ENCODE peak calls at places on chromosomes 3 and 15, in nine cellular contexts. One of them, this sample, is unnamed.
A peak's percentile ranks its signal among the peaks of the same experiment; 100 is the strongest.

GRCh38 chr15:90535254-90535653 is 5.5 kb downstream of the CRTC3 start:
- DNase-seq in GM23338: no peak
- DNase-seq in SK-N-SH: no peak
- DNase-seq in A549: no peak
- DNase-seq in HepG2: no peak
- DNase-seq in HCT116: no peak
- DNase-seq in GM12878: no peak
- DNase-seq in K562: peak; percentile 20
- DNase-seq in HL-60: no peak
- DNase-seq in this sample: no peak

GRCh38 chr3:105786241-105786640 is 82.6 kb downstream of the CBLB start:
- DNase-seq in GM23338: no peak
- DNase-seq in SK-N-SH: no peak
- DNase-seq in A549: no peak
- DNase-seq in HepG2: no peak
- DNase-seq in HCT116: no peak
- DNase-seq in GM12878: no peak
- DNase-seq in K562: no peak
- DNase-seq in HL-60: no peak
- DNase-seq in this sample: no peak

GRCh38 chr15:34964277-34964676 is 5.3 kb downstream of the AQR start:
- DNase-seq in GM23338: no peak
- DNase-seq in SK-N-SH: no peak
- DNase-seq in A549: no peak
- DNase-seq in HepG2: no peak
- DNase-seq in HCT116: no peak
- DNase-seq in GM12878: no peak
- DNase-seq in K562: no peak
- DNase-seq in HL-60: no peak
- DNase-seq in this sample: no peak

GRCh38 chr15:81301815-81302399 is 22.0 kb downstream of the STARD5 start:
- DNase-seq in GM23338: no peak
- DNase-seq in SK-N-SH: no peak
- DNase-seq in A549: no peak
- DNase-seq in HepG2: no peak
- DNase-seq in HCT116: no peak
- DNase-seq in GM12878: peak; percentile 80
- DNase-seq in K562: no peak
- DNase-seq in HL-60: peak; percentile 11
- DNase-seq in this sample: no peak

GRCh38 chr3:36381311-36381956 is 1.1 kb downstream of the STAC start:
- DNase-seq in GM23338: peak; percentile 78
- DNase-seq in SK-N-SH: peak; percentile 41
- DNase-seq in A549: no peak
- DNase-seq in HepG2: no peak
- DNase-seq in HCT116: no peak
- DNase-seq in GM12878: no peak
- DNase-seq in K562: no peak
- DNase-seq in HL-60: no peak
- DNase-seq in this sample: no peak

GRCh38 chr3:142863010-142863787 is 25.7 kb downstream of the PCOLCE2 start:
- DNase-seq in GM23338: peak; percentile 77
- DNase-seq in SK-N-SH: no peak
- DNase-seq in A549: no peak
- DNase-seq in HepG2: no peak
- DNase-seq in HCT116: no peak
- DNase-seq in GM12878: no peak
- DNase-seq in K562: no peak
- DNase-seq in HL-60: peak; percentile 33
- DNase-seq in this sample: no peak

GRCh38 chr15:53762916-53763315 is 3.5 kb upstream of the WDR72 start:
- DNase-seq in GM23338: no peak
- DNase-seq in SK-N-SH: no peak
- DNase-seq in A549: no peak
- DNase-seq in HepG2: no peak
- DNase-seq in HCT116: no peak
- DNase-seq in GM12878: no peak
- DNase-seq in K562: no peak
- DNase-seq in HL-60: no peak
- DNase-seq in this sample: no peak

GRCh38 chr15:55108858-55109518 is 87.8 kb downstream of the RSL24D1 start:
- DNase-seq in GM23338: peak; percentile 77
- DNase-seq in SK-N-SH: peak; percentile 58
- DNase-seq in A549: peak; percentile 72
- DNase-seq in HepG2: peak; percentile 40
- DNase-seq in HCT116: peak; percentile 36
- DNase-seq in GM12878: peak; percentile 9
- DNase-seq in K562: peak; percentile 69
- DNase-seq in HL-60: peak; percentile 69
- DNase-seq in this sample: peak; percentile 12

GRCh38 chr15:67130673-67131601 is 65.5 kb downstream of the SMAD3 start:
- DNase-seq in GM23338: no peak
- DNase-seq in SK-N-SH: no peak
- DNase-seq in A549: no peak
- DNase-seq in HepG2: no peak
- DNase-seq in HCT116: no peak
- DNase-seq in GM12878: no peak
- DNase-seq in K562: no peak
- DNase-seq in HL-60: no peak
- DNase-seq in this sample: no peak

GRCh38 chr15:77819841-77820728 is 187.4 kb upstream of the LINGO1 start:
- DNase-seq in GM23338: peak; percentile 76
- DNase-seq in SK-N-SH: peak; percentile 81
- DNase-seq in A549: peak; percentile 70
- DNase-seq in HepG2: peak; percentile 14
- DNase-seq in HCT116: peak; percentile 38
- DNase-seq in GM12878: no peak
- DNase-seq in K562: peak; percentile 84
- DNase-seq in HL-60: no peak
- DNase-seq in this sample: no peak

GRCh38 chr3:135040321-135041110 is 245.5 kb downstream of the EPHB1 start:
- DNase-seq in GM23338: no peak
- DNase-seq in SK-N-SH: no peak
- DNase-seq in A549: no peak
- DNase-seq in HepG2: no peak
- DNase-seq in HCT116: no peak
- DNase-seq in GM12878: no peak
- DNase-seq in K562: no peak
- DNase-seq in HL-60: no peak
- DNase-seq in this sample: no peak

GRCh38 chr3:44988073-44988472 is 12.0 kb downstream of the EXOSC7 start:
- DNase-seq in GM23338: peak; percentile 47
- DNase-seq in SK-N-SH: peak; percentile 34
- DNase-seq in A549: no peak
- DNase-seq in HepG2: no peak
- DNase-seq in HCT116: no peak
- DNase-seq in GM12878: no peak
- DNase-seq in K562: no peak
- DNase-seq in HL-60: peak; percentile 34
- DNase-seq in this sample: no peak

GRCh38 chr15:48096813-48097212 is 24.0 kb upstream of the SLC24A5 start:
- DNase-seq in GM23338: no peak
- DNase-seq in SK-N-SH: no peak
- DNase-seq in A549: no peak
- DNase-seq in HepG2: no peak
- DNase-seq in HCT116: no peak
- DNase-seq in GM12878: no peak
- DNase-seq in K562: no peak
- DNase-seq in HL-60: no peak
- DNase-seq in this sample: no peak

GRCh38 chr3:53495091-53495517 is 693 bp downstream of the CACNA1D start:
- DNase-seq in GM23338: peak; percentile 42
- DNase-seq in SK-N-SH: peak; percentile 73
- DNase-seq in A549: no peak
- DNase-seq in HepG2: no peak
- DNase-seq in HCT116: no peak
- DNase-seq in GM12878: no peak
- DNase-seq in K562: no peak
- DNase-seq in HL-60: no peak
- DNase-seq in this sample: no peak
- TF ChIP-seq REST in GM23338: no peak
- TF ChIP-seq REST in SK-N-SH: no peak
- TF ChIP-seq REST in A549: no peak
- TF ChIP-seq REST in HepG2: no peak
- TF ChIP-seq REST in HCT116: no peak
- TF ChIP-seq REST in GM12878: no peak
- TF ChIP-seq REST in K562: no peak
- TF ChIP-seq REST in HL-60: no peak
- TF ChIP-seq REST in this sample: no peak

GRCh38 chr3:32315441-32315840 is 76.2 kb upstream of the CMTM7 start:
- DNase-seq in GM23338: no peak
- DNase-seq in SK-N-SH: no peak
- DNase-seq in A549: no peak
- DNase-seq in HepG2: no peak
- DNase-seq in HCT116: no peak
- DNase-seq in GM12878: no peak
- DNase-seq in K562: no peak
- DNase-seq in HL-60: no peak
- DNase-seq in this sample: no peak

GRCh38 chr3:32316319-32316718 is 75.3 kb upstream of the CMTM7 start:
- DNase-seq in GM23338: no peak
- DNase-seq in SK-N-SH: no peak
- DNase-seq in A549: no peak
- DNase-seq in HepG2: peak; percentile 63
- DNase-seq in HCT116: no peak
- DNase-seq in GM12878: no peak
- DNase-seq in K562: no peak
- DNase-seq in HL-60: no peak
- DNase-seq in this sample: no peak

GRCh38 chr3:32310918-32311839 is 72.7 kb downstream of the CMTM8 start:
- DNase-seq in GM23338: no peak
- DNase-seq in SK-N-SH: no peak
- DNase-seq in A549: no peak
- DNase-seq in HepG2: peak; percentile 92
- DNase-seq in HCT116: no peak
- DNase-seq in GM12878: no peak
- DNase-seq in K562: no peak
- DNase-seq in HL-60: no peak
- DNase-seq in this sample: no peak

GRCh38 chr3:32313169-32313568 is 74.7 kb downstream of the CMTM8 start:
- DNase-seq in GM23338: no peak
- DNase-seq in SK-N-SH: no peak
- DNase-seq in A549: no peak
- DNase-seq in HepG2: no peak
- DNase-seq in HCT116: peak; percentile 32
- DNase-seq in GM12878: no peak
- DNase-seq in K562: no peak
- DNase-seq in HL-60: no peak
- DNase-seq in this sample: no peak

DNA sequence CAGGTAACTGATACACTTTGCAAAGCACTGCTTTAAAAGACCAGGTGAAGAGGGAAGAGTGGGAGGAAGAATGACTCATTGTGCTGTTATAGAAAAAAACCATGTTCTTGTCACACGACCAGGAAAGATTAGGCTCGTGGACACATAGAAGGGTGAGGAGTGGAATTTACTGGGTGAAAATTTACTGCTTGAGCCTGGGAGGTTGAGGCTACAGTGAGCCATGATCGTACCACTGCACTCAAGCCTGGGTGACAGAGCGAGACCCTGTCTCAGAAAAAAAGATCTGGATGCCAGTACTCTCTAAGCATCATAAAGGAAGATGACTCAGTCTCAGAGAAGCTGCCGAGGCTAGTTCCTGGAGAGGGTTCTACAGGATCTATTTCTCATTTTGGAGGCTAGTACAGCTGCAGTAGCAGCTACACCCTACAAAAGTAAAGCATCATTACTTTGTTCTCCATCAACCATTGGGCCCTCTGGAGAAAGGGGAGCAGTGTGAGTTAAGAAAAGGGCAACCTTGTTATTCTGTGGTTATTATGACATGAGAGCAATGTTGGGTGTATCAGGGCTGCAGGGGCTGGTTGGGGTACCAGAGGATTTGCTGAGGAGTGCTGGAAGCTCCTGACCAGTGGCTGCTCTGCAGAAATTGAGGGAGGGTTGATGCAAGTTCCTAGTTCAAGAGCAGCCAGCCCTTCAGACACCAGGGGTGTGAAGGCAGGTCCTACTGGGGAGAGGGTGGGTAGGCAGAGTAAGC is 75.4 kb downstream of the CMTM8 start:
- DNase-seq in GM23338: no peak
- DNase-seq in SK-N-SH: no peak
- DNase-seq in A549: no peak
- DNase-seq in HepG2: no peak
- DNase-seq in HCT116: peak; percentile 52
- DNase-seq in GM12878: no peak
- DNase-seq in K562: no peak
- DNase-seq in HL-60: no peak
- DNase-seq in this sample: peak; percentile 17
- TF ChIP-seq REST in GM23338: no peak
- TF ChIP-seq REST in SK-N-SH: no peak
- TF ChIP-seq REST in A549: no peak
- TF ChIP-seq REST in HepG2: no peak
- TF ChIP-seq REST in HCT116: no peak
- TF ChIP-seq REST in GM12878: no peak
- TF ChIP-seq REST in K562: no peak
- TF ChIP-seq REST in HL-60: no peak
- TF ChIP-seq REST in this sample: no peak

DNA sequence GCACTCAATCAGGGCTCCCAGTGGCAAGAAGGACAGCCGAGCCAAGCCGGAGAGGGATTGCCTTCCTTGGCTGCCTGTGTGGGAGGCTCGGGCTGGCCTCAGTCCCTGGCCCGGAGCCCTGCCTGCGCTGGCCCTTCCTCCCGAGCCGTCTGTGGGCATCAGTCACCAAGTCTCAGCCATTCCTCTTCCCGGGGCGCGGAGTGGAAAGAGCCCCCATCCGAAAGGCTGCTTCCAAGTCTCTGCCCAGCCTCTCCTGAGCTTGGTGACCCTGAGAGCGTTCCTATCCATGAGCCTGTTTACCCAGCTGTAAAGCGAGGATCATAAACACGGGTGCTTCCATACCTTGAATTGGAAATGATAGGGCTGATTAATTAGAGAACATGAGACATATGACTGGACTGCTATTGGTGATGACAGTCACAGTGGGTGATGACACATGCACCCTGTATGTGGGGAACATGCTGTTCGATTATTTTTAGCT is 59.1 kb upstream of the TLE3 start:
- DNase-seq in GM23338: no peak
- DNase-seq in SK-N-SH: no peak
- DNase-seq in A549: no peak
- DNase-seq in HepG2: no peak
- DNase-seq in HCT116: no peak
- DNase-seq in GM12878: no peak
- DNase-seq in K562: no peak
- DNase-seq in HL-60: no peak
- DNase-seq in this sample: no peak
- TF ChIP-seq REST in GM23338: no peak
- TF ChIP-seq REST in SK-N-SH: no peak
- TF ChIP-seq REST in A549: no peak
- TF ChIP-seq REST in HepG2: no peak
- TF ChIP-seq REST in HCT116: no peak
- TF ChIP-seq REST in GM12878: no peak
- TF ChIP-seq REST in K562: no peak
- TF ChIP-seq REST in HL-60: no peak
- TF ChIP-seq REST in this sample: no peak

DNA sequence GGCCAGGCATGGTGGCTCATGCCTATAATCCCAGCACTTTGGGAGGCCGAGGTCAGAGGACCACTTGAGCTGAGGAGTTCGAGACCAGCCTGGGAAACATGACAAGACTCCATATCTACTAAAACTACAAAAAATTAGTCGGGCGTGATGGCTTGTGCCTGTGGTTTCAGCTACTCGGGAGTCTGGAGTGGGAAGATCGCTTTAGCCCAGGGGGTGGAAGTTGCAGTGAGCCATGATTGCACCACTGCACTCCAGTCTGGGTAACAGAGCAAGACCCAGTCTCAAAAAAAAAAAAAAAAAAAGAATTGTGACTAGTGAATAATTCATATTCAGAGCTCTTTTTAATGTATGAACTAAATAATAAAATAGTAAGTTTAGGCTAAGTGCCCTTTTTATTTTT is 87.8 kb upstream of the TSEN2 start:
- DNase-seq in GM23338: no peak
- DNase-seq in SK-N-SH: no peak
- DNase-seq in A549: no peak
- DNase-seq in HepG2: no peak
- DNase-seq in HCT116: no peak
- DNase-seq in GM12878: no peak
- DNase-seq in K562: no peak
- DNase-seq in HL-60: peak; percentile 68
- DNase-seq in this sample: no peak
- TF ChIP-seq REST in GM23338: no peak
- TF ChIP-seq REST in SK-N-SH: no peak
- TF ChIP-seq REST in A549: no peak
- TF ChIP-seq REST in HepG2: no peak
- TF ChIP-seq REST in HCT116: no peak
- TF ChIP-seq REST in GM12878: no peak
- TF ChIP-seq REST in K562: no peak
- TF ChIP-seq REST in HL-60: no peak
- TF ChIP-seq REST in this sample: no peak